ENCODE peak calls at places on chromosomes 4 and X, in six cellular contexts. Q is AG04450; U is esophagus squamous epithelium; X is CD4-positive, alpha-beta T cell; D is heart right ventricle; P is GM23338. C is an unnamed sample.

GRCh38 chrX:103883533-103883932 is 51.5 kb upstream of the RAB9B start:
- DNase-seq in Q (no peak), U (no peak), X (no peak), D (no peak), P (no peak), C (no peak)

GRCh38 chr4:119314356-119314755 is 7.6 kb downstream of the FABP2 start:
- DNase-seq in Q (no peak), U (no peak), X (peak), D (peak), P (peak), C (no peak)

GRCh38 chrX:114611018-114611619 is 27.2 kb downstream of the HTR2C start:
- DNase-seq in Q (peak), U (no peak), X (no peak), D (peak), P (peak), C (peak)

GRCh38 chr4:17781831-17782287 is 438 bp upstream of the FAM184B start:
- DNase-seq in Q (no peak), U (no peak), X (no peak), D (no peak), P (peak), C (no peak)

GRCh38 chr4:152464030-152464823 is 71.7 kb downstream of the FBXW7 start:
- DNase-seq in Q (no peak), U (no peak), X (no peak), D (no peak), P (no peak), C (no peak)

GRCh38 chr4:44016582-44017421 is 431.8 kb downstream of the KCTD8 start:
- DNase-seq in Q (no peak), U (no peak), X (no peak), D (no peak), P (no peak), C (no peak)

GRCh38 chr4:17762705-17763104 is 18.7 kb downstream of the FAM184B start:
- DNase-seq in Q (peak), U (no peak), X (no peak), D (no peak), P (peak), C (no peak)

GRCh38 chrX:20664774-20665173 is 398.1 kb upstream of the RPS6KA3 start:
- DNase-seq in Q (no peak), U (no peak), X (no peak), D (no peak), P (peak), C (no peak)

GRCh38 chr4:99180367-99181169 is 36.5 kb upstream of the ADH4 start:
- DNase-seq in Q (peak), U (no peak), X (no peak), D (no peak), P (no peak), C (no peak)

GRCh38 chr4:139222215-139222614 is 45.2 kb upstream of the ELF2 start:
- DNase-seq in Q (no peak), U (no peak), X (no peak), D (no peak), P (no peak), C (no peak)

GRCh38 chr4:48173055-48173991 is 39.3 kb upstream of the TXK start:
- DNase-seq in Q (peak), U (no peak), X (no peak), D (no peak), P (peak), C (no peak)

GRCh38 chrX:135977611-135978010 is 3.8 kb upstream of the MMGT1 start:
- DNase-seq in Q (peak), U (no peak), X (no peak), D (no peak), P (no peak), C (no peak)

GRCh38 chr4:100280807-100281206 is 90.5 kb upstream of the DDIT4L start:
- DNase-seq in Q (no peak), U (no peak), X (no peak), D (no peak), P (peak), C (no peak)

GRCh38 chrX:82775426-82775825 is 732.7 kb upstream of the POU3F4 start:
- DNase-seq in Q (no peak), U (no peak), X (no peak), D (no peak), P (no peak), C (no peak)

GRCh38 chrX:13658602-13659001 is 5.7 kb downstream of the TCEANC start:
- DNase-seq in Q (no peak), U (no peak), X (no peak), D (peak), P (peak), C (peak)

GRCh38 chr4:61675464-61675863 is 475.3 kb downstream of the ADGRL3 start:
- DNase-seq in Q (no peak), U (no peak), X (no peak), D (no peak), P (no peak), C (no peak)

GRCh38 chr4:55358668-55359067 is 12.6 kb downstream of the SRD5A3 start:
- DNase-seq in Q (no peak), U (no peak), X (no peak), D (no peak), P (no peak), C (no peak)

GRCh38 chr4:26474551-26474950 is 15.7 kb downstream of the CCKAR start:
- DNase-seq in Q (no peak), U (no peak), X (no peak), D (no peak), P (no peak), C (no peak)

GRCh38 chrX:8726031-8726652 is 5.8 kb downstream of the ANOS1 start:
- DNase-seq in Q (no peak), U (no peak), X (no peak), D (no peak), P (peak), C (no peak)

GRCh38 chr4:159227984-159228383 is 125.1 kb downstream of the RAPGEF2 start:
- DNase-seq in Q (peak), U (no peak), X (no peak), D (peak), P (peak), C (peak)

GRCh38 chr4:182042945-182043344 is 200.3 kb upstream of the TENM3 start:
- DNase-seq in Q (no peak), U (no peak), X (no peak), D (no peak), P (no peak), C (no peak)

GRCh38 chrX:52574416-52575275 is 57.8 kb upstream of the XAGE1B start:
- DNase-seq in Q (peak), U (no peak), X (no peak), D (no peak), P (peak), C (peak)

GRCh38 chr4:83029688-83030087 is 5.3 kb upstream of the COPS4 start:
- DNase-seq in Q (no peak), U (no peak), X (no peak), D (no peak), P (no peak), C (no peak)

GRCh38 chrX:39133971-39134370 is 332.7 kb downstream of the MID1IP1 start:
- DNase-seq in Q (no peak), U (no peak), X (no peak), D (no peak), P (peak), C (no peak)

GRCh38 chrX:17441965-17442364 is 67.0 kb downstream of the NHS start:
- DNase-seq in Q (no peak), U (no peak), X (no peak), D (no peak), P (no peak), C (no peak)

GRCh38 chr4:6239486-6239885 is 30.2 kb upstream of the WFS1 start:
- DNase-seq in Q (no peak), U (no peak), X (no peak), D (no peak), P (no peak), C (no peak)

GRCh38 chrX:38304010-38304409 is 23.3 kb downstream of the RPGR start:
- DNase-seq in Q (no peak), U (no peak), X (no peak), D (no peak), P (peak), C (no peak)

GRCh38 chr4:42904986-42905385 is 12.5 kb downstream of the GRXCR1 start:
- DNase-seq in Q (no peak), U (no peak), X (no peak), D (no peak), P (no peak), C (peak)

GRCh38 chr4:134471569-134471968 is 270.0 kb upstream of the PABPC4L start:
- DNase-seq in Q (no peak), U (no peak), X (no peak), D (no peak), P (no peak), C (no peak)

GRCh38 chrX:16946971-16947562 is 609 bp downstream of the REPS2 start:
- DNase-seq in Q (no peak), U (no peak), X (no peak), D (no peak), P (no peak), C (peak)

GRCh38 chr4:12499693-12500092 is 984.4 kb downstream of the RAB28 start:
- DNase-seq in Q (no peak), U (no peak), X (no peak), D (no peak), P (no peak), C (no peak)

GRCh38 chr4:140469806-140470733 is 28.0 kb downstream of the MGAT4D start:
- DNase-seq in Q (no peak), U (no peak), X (no peak), D (no peak), P (peak), C (no peak)

GRCh38 chr4:72430050-72430449 is 139.0 kb downstream of the ADAMTS3 start:
- DNase-seq in Q (no peak), U (no peak), X (no peak), D (no peak), P (no peak), C (no peak)

GRCh38 chr4:26110493-26110892 is 196.5 kb downstream of the SMIM20 start:
- DNase-seq in Q (no peak), U (no peak), X (no peak), D (no peak), P (no peak), C (no peak)

GRCh38 chr4:168498259-168498658 is 1.4 kb downstream of the PALLD start:
- DNase-seq in Q (no peak), U (no peak), X (no peak), D (no peak), P (no peak), C (no peak)

GRCh38 chr4:74933562-74934015 is 673 bp downstream of the PARM1 start:
- DNase-seq in Q (no peak), U (no peak), X (no peak), D (peak), P (peak), C (peak)

GRCh38 chr4:183721207-183722081 is 62.4 kb downstream of the TRAPPC11 start:
- DNase-seq in Q (no peak), U (no peak), X (peak), D (peak), P (peak), C (no peak)

GRCh38 chr4:98092833-98093439 is 50.3 kb downstream of the STPG2 start:
- DNase-seq in Q (no peak), U (no peak), X (no peak), D (no peak), P (peak), C (no peak)

GRCh38 chr4:129604632-129605031 is 508.7 kb downstream of the C4orf33 start:
- DNase-seq in Q (no peak), U (no peak), X (no peak), D (no peak), P (no peak), C (no peak)

DNA sequence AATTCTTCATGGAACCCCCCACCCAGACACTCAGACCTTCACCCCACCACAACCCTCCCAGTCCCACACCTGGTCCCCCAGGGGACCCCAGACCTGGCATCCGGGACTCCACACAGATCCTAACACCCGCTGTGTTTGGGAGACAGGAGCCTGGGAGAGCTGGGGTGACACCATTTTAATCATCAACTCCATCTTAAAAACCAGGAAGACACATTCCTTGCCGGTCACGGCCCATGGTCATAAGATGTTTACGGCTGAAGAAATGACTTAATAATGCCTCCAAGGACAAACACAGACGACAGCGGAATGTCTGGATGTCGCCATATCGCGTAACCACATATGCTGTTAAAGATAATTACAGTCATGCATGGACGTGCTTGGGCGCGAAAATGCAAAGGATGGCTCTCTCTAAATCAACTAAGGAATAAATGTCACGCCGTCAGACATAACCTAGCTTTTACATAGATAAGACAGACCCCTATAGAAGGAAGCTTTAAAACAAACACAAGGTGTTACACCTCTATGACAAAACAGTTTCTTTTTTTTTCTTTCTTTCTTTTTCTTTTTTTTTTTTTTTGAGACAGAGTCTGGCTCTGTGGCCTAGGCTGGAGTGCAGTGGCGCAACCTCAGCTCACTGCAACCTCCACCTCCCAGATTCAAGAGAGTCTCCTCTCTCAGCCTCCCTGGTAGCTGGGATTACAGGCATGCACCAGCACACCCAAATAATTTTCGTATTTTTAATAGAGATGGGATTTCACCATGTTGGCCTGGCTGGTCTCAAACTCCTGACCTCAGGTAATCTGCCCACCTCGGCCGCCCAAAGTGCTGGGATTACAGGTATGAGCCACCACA is 2.1 kb upstream of the DHRSX start:
- DNase-seq in Q (no peak), U (no peak), X (no peak), D (no peak), P (no peak), C (no peak)
- H3K27ac ChIP-seq in Q (no peak), U (no peak), X (no peak), D (no peak), P (no peak), C (no peak)

DNA sequence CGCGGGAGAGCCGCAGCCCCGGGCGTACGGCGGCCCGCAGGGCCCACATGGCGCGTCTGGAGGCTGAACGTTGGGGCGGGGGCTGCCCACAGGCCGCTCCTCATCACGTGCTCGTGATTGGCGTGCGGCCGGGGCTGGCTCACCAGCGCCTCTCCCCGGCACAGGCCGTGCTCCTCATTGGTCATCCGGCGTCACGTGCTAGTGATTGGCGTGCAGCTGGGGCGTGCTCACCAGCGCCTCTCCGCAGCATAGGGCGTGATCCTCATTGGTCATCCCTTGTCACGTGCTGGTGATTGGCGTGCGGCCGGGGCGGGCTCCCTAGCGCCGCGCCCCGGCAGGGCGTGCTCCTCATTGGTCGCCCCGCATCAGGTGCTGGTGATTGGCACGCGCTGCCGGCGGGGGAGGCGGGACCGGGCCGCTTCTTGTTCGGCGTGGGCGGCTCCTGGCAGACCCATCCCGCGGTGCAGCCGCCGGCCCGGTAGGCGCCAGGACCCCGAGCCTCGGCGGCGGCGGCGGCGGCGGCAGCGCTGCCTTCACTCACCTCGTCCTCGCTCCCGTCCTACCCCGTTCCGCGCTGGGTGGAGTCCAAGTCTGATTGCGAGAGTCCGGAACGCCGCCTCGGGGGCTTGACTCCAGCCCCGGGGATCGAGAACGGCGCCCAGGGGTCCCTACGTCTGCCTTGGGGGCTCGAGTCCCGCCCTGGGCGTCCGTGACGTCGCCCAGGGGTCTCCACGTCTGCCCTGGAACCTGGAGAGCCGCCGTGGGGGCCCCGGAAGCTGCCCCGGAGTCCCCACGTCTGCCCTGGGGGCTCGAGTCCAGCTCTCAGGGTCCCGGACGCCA is at the start of gene GTPBP6:
- DNase-seq in Q (peak), U (no peak), X (peak), D (peak), P (peak), C (peak)
- TF ChIP-seq CTCF in Q (peak), U (no peak), X (no peak), D (no peak), P (no peak), C (peak)

GRCh38 chrX:19595036-19595435 is 79.7 kb upstream of the MAP3K15 start:
- DNase-seq in Q (no peak), U (no peak), X (no peak), D (peak), P (no peak), C (no peak)
- H3K27ac ChIP-seq in Q (no peak), U (no peak), X (no peak), D (no peak), P (peak), C (no peak)

DNA sequence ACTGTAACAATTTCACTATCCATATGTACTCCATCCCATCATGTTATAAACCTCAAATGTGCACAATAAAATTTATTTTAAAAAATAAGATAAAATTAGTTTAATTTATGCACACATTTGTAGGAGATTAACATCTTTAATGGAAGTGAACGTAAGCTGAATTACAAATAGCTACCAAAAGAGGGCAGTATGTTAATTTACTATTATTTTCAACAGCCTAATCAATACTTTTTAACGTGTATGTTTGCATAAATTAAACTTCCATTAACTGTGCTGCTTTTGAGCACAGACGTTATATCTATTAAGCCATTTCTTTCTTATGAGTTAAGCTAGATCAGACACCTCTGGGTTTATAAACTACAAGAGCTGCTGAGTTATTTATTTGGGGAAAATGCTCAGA is 56.5 kb upstream of the PHKA2 start:
- DNase-seq in Q (no peak), U (no peak), X (no peak), D (no peak), P (peak), C (no peak)
- TF ChIP-seq CTCF in Q (peak), U (no peak), X (peak), D (no peak), P (peak), C (no peak)

DNA sequence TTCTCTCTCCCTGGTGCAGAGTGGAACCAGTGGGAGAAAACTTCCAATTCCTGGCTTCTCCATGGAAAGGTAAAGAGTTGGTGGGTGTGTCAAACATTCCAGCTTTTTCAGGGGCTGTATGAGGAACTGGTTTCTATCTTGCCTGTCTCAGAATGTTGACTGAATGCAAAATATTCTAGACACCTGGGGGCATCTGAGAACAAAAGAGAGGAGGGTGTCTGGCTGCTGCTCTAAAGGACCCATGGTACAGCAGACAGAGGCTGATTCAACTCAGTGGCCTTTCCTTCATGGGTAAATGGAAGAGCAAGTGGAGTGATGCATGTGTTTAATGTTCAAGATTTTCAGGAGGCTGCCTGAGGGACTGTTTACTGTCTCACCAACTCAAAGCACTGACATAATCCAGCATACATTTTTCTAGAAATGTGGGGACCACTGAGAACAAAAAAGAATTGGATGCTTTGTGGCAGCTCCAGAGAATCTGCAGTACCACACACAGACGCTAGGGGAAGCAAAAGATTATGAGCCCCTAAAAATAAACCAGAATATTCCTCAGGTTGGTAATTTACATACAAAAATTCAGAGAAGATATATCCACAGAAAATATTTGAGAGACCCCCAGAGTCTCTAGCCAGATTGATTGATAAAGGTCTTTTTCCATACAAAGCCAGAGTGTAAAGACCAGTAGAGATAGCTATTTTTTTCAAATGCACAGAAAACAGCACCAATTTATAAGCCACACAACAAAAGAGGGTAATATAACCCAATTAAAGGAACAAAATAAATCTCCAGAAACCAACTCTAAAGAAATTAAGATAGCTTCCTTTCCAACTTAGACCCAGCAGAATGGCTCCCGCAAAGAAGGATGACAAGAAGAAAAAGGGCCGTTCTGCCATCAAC is 48.0 kb upstream of the STARD8 start:
- DNase-seq in Q (no peak), U (no peak), X (no peak), D (no peak), P (peak), C (no peak)
- H3K27ac ChIP-seq in Q (no peak), U (no peak), X (no peak), D (no peak), P (no peak), C (no peak)

DNA sequence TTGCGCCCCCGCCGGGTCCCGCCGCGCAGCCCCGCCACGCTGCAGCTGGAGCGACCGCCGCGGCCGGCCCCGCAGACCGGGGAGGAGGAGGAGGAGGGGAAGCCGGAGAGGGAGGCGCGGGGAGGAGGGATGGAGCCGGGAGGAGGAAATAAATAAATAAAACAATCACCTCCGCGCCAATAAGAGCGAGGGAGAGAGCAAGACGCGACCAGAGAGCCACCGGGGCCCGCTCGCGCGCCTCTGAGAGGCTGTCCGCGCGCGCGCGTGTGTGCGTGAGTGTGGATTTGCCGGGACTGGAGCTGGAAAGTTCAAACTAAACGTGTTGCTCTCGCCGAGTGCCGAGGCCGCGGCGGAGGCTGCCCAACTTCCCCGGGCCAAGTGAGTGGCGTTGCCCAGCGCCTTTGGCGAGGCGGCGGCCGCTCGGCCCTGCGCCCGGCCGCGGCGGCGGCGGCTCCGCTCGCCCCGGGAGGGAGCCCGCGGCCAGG is 2184.4 kb upstream of the TENM3 start:
- DNase-seq in Q (no peak), U (no peak), X (no peak), D (peak), P (peak), C (peak)
- TF ChIP-seq CTCF in Q (no peak), U (no peak), X (no peak), D (no peak), P (no peak), C (no peak)